ENCODE peak calls at places on chromosome 7, in eight cellular contexts. One of them, this sample, is unnamed.

GRCh38 chr7:50838675-50839377 is 56.1 kb upstream of the GRB10 start:
- DNase-seq in osteocyte: no peak
- DNase-seq in OCI-LY7: no peak
- DNase-seq in mucosa of descending colon: no peak
- DNase-seq in astrocyte: peak
- DNase-seq in nephron progenitor cell: no peak
- DNase-seq in breast epithelium: no peak
- DNase-seq in fibroblast of villous mesenchyme: peak
- DNase-seq in this sample: no peak

GRCh38 chr7:73715648-73716317 is 3.7 kb downstream of the STX1A start:
- DNase-seq in nephron progenitor cell: peak
- DNase-seq in breast epithelium: no peak
- DNase-seq in astrocyte: peak
- DNase-seq in OCI-LY7: peak
- DNase-seq in osteocyte: peak
- DNase-seq in fibroblast of villous mesenchyme: peak
- DNase-seq in mucosa of descending colon: peak
- DNase-seq in this sample: no peak

GRCh38 chr7:95501261-95501816 is 15.6 kb downstream of the ASB4 start:
- DNase-seq in fibroblast of villous mesenchyme: peak
- DNase-seq in breast epithelium: no peak
- DNase-seq in osteocyte: no peak
- DNase-seq in OCI-LY7: no peak
- DNase-seq in nephron progenitor cell: no peak
- DNase-seq in astrocyte: peak
- DNase-seq in mucosa of descending colon: no peak
- DNase-seq in this sample: no peak

GRCh38 chr7:76509931-76510877 is at the start of gene UPK3B:
- DNase-seq in osteocyte: peak
- DNase-seq in OCI-LY7: no peak
- DNase-seq in nephron progenitor cell: no peak
- DNase-seq in mucosa of descending colon: peak
- DNase-seq in breast epithelium: no peak
- DNase-seq in fibroblast of villous mesenchyme: no peak
- DNase-seq in astrocyte: no peak
- DNase-seq in this sample: no peak

GRCh38 chr7:87220734-87221215 is 1.2 kb upstream of the TMEM243 start:
- DNase-seq in mucosa of descending colon: no peak
- DNase-seq in nephron progenitor cell: peak
- DNase-seq in breast epithelium: no peak
- DNase-seq in OCI-LY7: no peak
- DNase-seq in fibroblast of villous mesenchyme: peak
- DNase-seq in astrocyte: no peak
- DNase-seq in osteocyte: no peak
- DNase-seq in this sample: no peak

GRCh38 chr7:128672927-128673517 is 930 bp downstream of the GARIN1A start:
- DNase-seq in OCI-LY7: peak
- DNase-seq in astrocyte: peak
- DNase-seq in breast epithelium: no peak
- DNase-seq in nephron progenitor cell: peak
- DNase-seq in fibroblast of villous mesenchyme: peak
- DNase-seq in osteocyte: no peak
- DNase-seq in mucosa of descending colon: no peak
- DNase-seq in this sample: no peak

GRCh38 chr7:135672560-135673359 is 10.4 kb downstream of the STMP1 start:
- DNase-seq in fibroblast of villous mesenchyme: peak
- DNase-seq in OCI-LY7: peak
- DNase-seq in astrocyte: peak
- DNase-seq in breast epithelium: no peak
- DNase-seq in mucosa of descending colon: no peak
- DNase-seq in osteocyte: no peak
- DNase-seq in nephron progenitor cell: no peak
- DNase-seq in this sample: no peak

GRCh38 chr7:45001826-45002225 is 1.8 kb downstream of the CCM2 start:
- DNase-seq in astrocyte: no peak
- DNase-seq in fibroblast of villous mesenchyme: no peak
- DNase-seq in osteocyte: no peak
- DNase-seq in OCI-LY7: peak
- DNase-seq in mucosa of descending colon: no peak
- DNase-seq in breast epithelium: no peak
- DNase-seq in nephron progenitor cell: no peak
- DNase-seq in this sample: no peak

GRCh38 chr7:102288285-102288930 is 1.7 kb downstream of the SH2B2 start:
- DNase-seq in breast epithelium: no peak
- DNase-seq in mucosa of descending colon: no peak
- DNase-seq in osteocyte: no peak
- DNase-seq in OCI-LY7: peak
- DNase-seq in fibroblast of villous mesenchyme: no peak
- DNase-seq in astrocyte: no peak
- DNase-seq in nephron progenitor cell: no peak
- DNase-seq in this sample: no peak

GRCh38 chr7:88344271-88344670 is 37.6 kb upstream of the STEAP4 start:
- DNase-seq in osteocyte: no peak
- DNase-seq in breast epithelium: no peak
- DNase-seq in nephron progenitor cell: no peak
- DNase-seq in astrocyte: no peak
- DNase-seq in mucosa of descending colon: no peak
- DNase-seq in OCI-LY7: no peak
- DNase-seq in fibroblast of villous mesenchyme: no peak
- DNase-seq in this sample: no peak
- TF ChIP-seq CTCF in osteocyte: no peak
- TF ChIP-seq CTCF in breast epithelium: no peak
- TF ChIP-seq CTCF in nephron progenitor cell: no peak
- TF ChIP-seq CTCF in astrocyte: no peak
- TF ChIP-seq CTCF in mucosa of descending colon: no peak
- TF ChIP-seq CTCF in OCI-LY7: no peak
- TF ChIP-seq CTCF in fibroblast of villous mesenchyme: no peak
- TF ChIP-seq CTCF in this sample: no peak

DNA sequence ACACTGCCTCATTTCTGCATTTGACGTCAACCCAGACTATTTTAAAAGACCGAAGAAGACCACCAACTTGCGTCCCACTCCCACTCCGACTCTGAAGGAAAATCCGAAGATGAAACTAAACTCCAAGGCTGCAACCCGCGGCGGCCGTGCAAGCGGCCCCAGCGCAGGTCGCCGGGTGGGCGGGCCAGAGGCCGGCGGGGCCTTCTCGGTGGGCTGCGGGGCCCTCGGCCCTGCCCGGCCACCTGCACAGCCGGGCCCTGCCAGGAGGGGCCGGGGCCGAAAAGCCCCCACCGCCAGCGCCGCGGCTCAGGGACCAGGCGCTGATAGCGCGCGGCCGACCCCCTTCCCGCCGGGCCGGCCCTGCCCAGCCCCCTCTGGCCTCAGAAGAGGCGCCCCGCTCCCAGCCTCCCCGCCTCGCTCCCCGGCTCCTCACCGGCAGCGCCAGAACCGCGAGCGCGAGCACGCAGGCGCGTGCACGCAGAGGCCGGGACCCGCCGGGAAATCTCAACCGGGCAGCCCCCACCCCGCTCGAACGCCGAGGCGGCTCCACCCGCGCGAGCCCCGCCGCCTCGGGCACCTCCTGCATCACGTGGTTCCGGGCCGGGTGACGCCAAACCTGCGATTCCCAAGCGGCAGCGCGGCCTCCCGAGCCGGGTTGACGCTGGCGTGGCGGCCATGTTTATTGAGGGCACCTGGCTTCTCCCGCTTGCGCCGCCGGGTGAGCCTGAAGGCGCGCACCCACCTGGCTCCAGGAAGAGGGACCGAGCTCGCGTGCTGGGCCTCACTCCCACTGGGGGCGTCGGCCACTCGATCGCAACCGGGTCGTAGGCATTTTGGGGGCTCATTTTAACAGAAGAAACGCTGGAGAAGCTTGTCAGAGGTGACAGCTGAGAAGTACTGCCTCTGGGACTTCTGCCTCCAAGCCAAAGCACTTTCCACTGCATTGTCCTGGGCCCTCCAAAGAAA is at the start of gene C7orf25:
- DNase-seq in breast epithelium: peak
- DNase-seq in osteocyte: peak
- DNase-seq in fibroblast of villous mesenchyme: peak
- DNase-seq in mucosa of descending colon: peak
- DNase-seq in astrocyte: peak
- DNase-seq in nephron progenitor cell: peak
- DNase-seq in OCI-LY7: peak
- DNase-seq in this sample: peak
- TF ChIP-seq CTCF in breast epithelium: no peak
- TF ChIP-seq CTCF in osteocyte: no peak
- TF ChIP-seq CTCF in fibroblast of villous mesenchyme: no peak
- TF ChIP-seq CTCF in mucosa of descending colon: no peak
- TF ChIP-seq CTCF in astrocyte: no peak
- TF ChIP-seq CTCF in nephron progenitor cell: no peak
- TF ChIP-seq CTCF in OCI-LY7: peak
- TF ChIP-seq CTCF in this sample: no peak

DNA sequence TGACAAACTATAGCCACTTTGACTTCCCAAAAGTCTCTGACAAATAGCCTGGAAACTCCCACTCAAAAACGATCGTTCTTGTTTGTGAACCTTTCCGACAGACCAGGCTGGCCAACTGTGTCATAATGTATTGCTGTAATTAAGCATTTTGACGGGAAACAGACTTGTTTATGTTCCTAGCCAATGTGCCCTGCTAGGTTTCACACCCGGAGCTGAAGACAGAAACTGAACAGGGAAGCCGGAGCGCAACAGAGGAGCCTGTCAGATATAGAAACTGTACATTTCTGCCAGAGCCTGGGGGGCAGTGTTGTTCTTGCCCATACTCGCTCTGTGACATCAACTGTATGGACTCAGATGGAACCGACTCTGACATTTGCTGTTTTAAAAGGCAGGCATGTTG is 55.3 kb upstream of the C7orf33 start:
- DNase-seq in astrocyte: no peak
- DNase-seq in osteocyte: no peak
- DNase-seq in fibroblast of villous mesenchyme: peak
- DNase-seq in nephron progenitor cell: peak
- DNase-seq in breast epithelium: no peak
- DNase-seq in mucosa of descending colon: no peak
- DNase-seq in OCI-LY7: peak
- DNase-seq in this sample: no peak
- TF ChIP-seq CTCF in astrocyte: no peak
- TF ChIP-seq CTCF in osteocyte: no peak
- TF ChIP-seq CTCF in fibroblast of villous mesenchyme: no peak
- TF ChIP-seq CTCF in nephron progenitor cell: no peak
- TF ChIP-seq CTCF in breast epithelium: no peak
- TF ChIP-seq CTCF in mucosa of descending colon: no peak
- TF ChIP-seq CTCF in OCI-LY7: peak
- TF ChIP-seq CTCF in this sample: no peak

DNA sequence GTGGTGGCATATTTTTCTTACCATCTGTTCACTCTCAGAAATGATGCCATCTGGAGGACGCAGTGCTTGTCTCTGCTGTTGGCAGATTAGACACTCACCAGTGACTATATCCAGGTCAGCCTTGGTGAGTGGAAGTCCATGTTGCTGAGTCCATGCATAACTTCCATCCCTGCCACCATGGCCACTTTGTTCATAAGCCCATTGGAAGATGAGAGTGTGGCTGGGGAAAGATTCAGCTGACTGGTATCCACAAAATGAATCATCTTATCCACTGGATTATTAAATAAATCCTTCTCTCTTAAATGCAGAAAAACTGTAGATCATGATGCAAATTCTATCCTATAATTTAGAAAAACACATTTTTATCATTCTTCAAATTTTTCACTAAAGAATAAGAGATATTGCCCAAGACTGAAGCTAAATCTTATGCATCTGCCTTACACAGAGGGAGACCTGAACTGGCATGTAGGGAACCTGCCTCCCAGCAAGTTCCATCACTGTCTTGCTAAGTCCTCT is 726.9 kb downstream of the TNS3 start:
- DNase-seq in fibroblast of villous mesenchyme: no peak
- DNase-seq in nephron progenitor cell: no peak
- DNase-seq in breast epithelium: no peak
- DNase-seq in osteocyte: no peak
- DNase-seq in OCI-LY7: no peak
- DNase-seq in mucosa of descending colon: no peak
- DNase-seq in astrocyte: peak
- DNase-seq in this sample: no peak
- TF ChIP-seq CTCF in fibroblast of villous mesenchyme: no peak
- TF ChIP-seq CTCF in nephron progenitor cell: no peak
- TF ChIP-seq CTCF in breast epithelium: no peak
- TF ChIP-seq CTCF in osteocyte: peak
- TF ChIP-seq CTCF in OCI-LY7: no peak
- TF ChIP-seq CTCF in mucosa of descending colon: no peak
- TF ChIP-seq CTCF in astrocyte: no peak
- TF ChIP-seq CTCF in this sample: no peak

This sample was measured in natural killer cell.